ENCODE peak calls at places on chromosomes 7 and 10, in six cellular contexts. A, T, E, Y, I and O are unnamed samples. For H3K4me1, the result is how much of the 10 kb centered on the place peaks cover.

GRCh38 chr7:39948375-39948774 is 1.7 kb upstream of the CDK13 start:
- DNase-seq in A (no peak), T (no peak), E (no peak), Y (peak), I (no peak), O (no peak)

GRCh38 chr7:143882020-143882610 is 19.9 kb downstream of the TCAF1 start:
- DNase-seq in A (peak), T (no peak), E (no peak), Y (peak), I (peak), O (peak)

GRCh38 chr7:151174246-151175046 is 7.0 kb upstream of the GBX1 start:
- DNase-seq in A (no peak), T (no peak), E (no peak), Y (peak), I (peak), O (no peak)

GRCh38 chr7:106768324-106768751 is 96.7 kb upstream of the PIK3CG start:
- DNase-seq in A (no peak), T (no peak), E (peak), Y (no peak), I (no peak), O (no peak)

GRCh38 chr10:87094373-87095240 is at the start of the genes GLUD1 and SHLD2:
- DNase-seq in A (peak), T (peak), E (peak), Y (peak), I (peak), O (peak)

GRCh38 chr7:147779949-147780348 is 810.6 kb upstream of the C7orf33 start:
- DNase-seq in A (no peak), T (no peak), E (no peak), Y (no peak), I (no peak), O (no peak)

GRCh38 chr7:139914306-139914747 is 85.3 kb downstream of the TBXAS1 start:
- DNase-seq in A (no peak), T (no peak), E (no peak), Y (peak), I (no peak), O (no peak)

GRCh38 chr7:142584765-142585164 is 164.5 kb upstream of the PRSS1 start:
- DNase-seq in A (no peak), T (peak), E (no peak), Y (peak), I (no peak), O (no peak)

GRCh38 chr7:604038-604883 is 84.6 kb upstream of the PDGFA start:
- DNase-seq in A (no peak), T (no peak), E (peak), Y (peak), I (peak), O (peak)

GRCh38 chr7:101993311-101993710 is 175.9 kb downstream of the CUX1 start:
- DNase-seq in A (no peak), T (no peak), E (no peak), Y (no peak), I (no peak), O (no peak)

GRCh38 chr7:115015619-115016018 is 93.7 kb downstream of the MDFIC start:
- DNase-seq in A (no peak), T (no peak), E (no peak), Y (peak), I (no peak), O (no peak)

GRCh38 chr7:76259124-76260086 is 43.1 kb upstream of the HSPB1 start:
- DNase-seq in A (peak), T (no peak), E (no peak), Y (no peak), I (no peak), O (no peak)

GRCh38 chr7:101217388-101218235 is at the start of the genes PLOD3 and ZNHIT1:
- DNase-seq in A (peak), T (peak), E (peak), Y (peak), I (peak), O (peak)

GRCh38 chr10:103480521-103480920 is 1.5 kb upstream of the CALHM3 start:
- DNase-seq in A (no peak), T (no peak), E (no peak), Y (peak), I (peak), O (no peak)

GRCh38 chr10:89119651-89120050 is 87.5 kb downstream of the CH25H start:
- DNase-seq in A (no peak), T (no peak), E (no peak), Y (no peak), I (no peak), O (no peak)

GRCh38 chr7:43764039-43764789 is 5.7 kb downstream of the BLVRA start:
- DNase-seq in A (no peak), T (peak), E (no peak), Y (peak), I (no peak), O (peak)

GRCh38 chr10:73937333-73938020 is 26.5 kb downstream of the PLAU start:
- DNase-seq in A (no peak), T (no peak), E (no peak), Y (peak), I (peak), O (peak)

GRCh38 chr10:44161196-44161595 is 223.7 kb downstream of the CXCL12 start:
- DNase-seq in A (no peak), T (no peak), E (no peak), Y (no peak), I (no peak), O (no peak)

GRCh38 chr7:108080094-108080656 is 50.0 kb downstream of the LAMB4 start:
- DNase-seq in A (no peak), T (no peak), E (no peak), Y (peak), I (no peak), O (no peak)

GRCh38 chr10:130567436-130567835 is 431.2 kb downstream of the GLRX3 start:
- DNase-seq in A (no peak), T (no peak), E (no peak), Y (no peak), I (no peak), O (no peak)
- H3K4me1 ChIP-seq in A (under half), T (under half), E (under half), Y (under half), I (under half), O (under half)

GRCh38 chr7:105268056-105268455 is 120.7 kb downstream of the SRPK2 start:
- DNase-seq in A (no peak), T (peak), E (no peak), Y (peak), I (no peak), O (no peak)
- TF ChIP-seq CTCF in A (no peak), T (no peak), E (no peak), Y (no peak), I (peak), O (peak)

GRCh38 chr10:76553231-76553630 is 1084.4 kb downstream of the KCNMA1 start:
- DNase-seq in A (no peak), T (no peak), E (no peak), Y (no peak), I (no peak), O (no peak)
- H3K4me1 ChIP-seq in A (under half), T (under half), E (under half), Y (half or more), I (under half), O (under half)

DNA sequence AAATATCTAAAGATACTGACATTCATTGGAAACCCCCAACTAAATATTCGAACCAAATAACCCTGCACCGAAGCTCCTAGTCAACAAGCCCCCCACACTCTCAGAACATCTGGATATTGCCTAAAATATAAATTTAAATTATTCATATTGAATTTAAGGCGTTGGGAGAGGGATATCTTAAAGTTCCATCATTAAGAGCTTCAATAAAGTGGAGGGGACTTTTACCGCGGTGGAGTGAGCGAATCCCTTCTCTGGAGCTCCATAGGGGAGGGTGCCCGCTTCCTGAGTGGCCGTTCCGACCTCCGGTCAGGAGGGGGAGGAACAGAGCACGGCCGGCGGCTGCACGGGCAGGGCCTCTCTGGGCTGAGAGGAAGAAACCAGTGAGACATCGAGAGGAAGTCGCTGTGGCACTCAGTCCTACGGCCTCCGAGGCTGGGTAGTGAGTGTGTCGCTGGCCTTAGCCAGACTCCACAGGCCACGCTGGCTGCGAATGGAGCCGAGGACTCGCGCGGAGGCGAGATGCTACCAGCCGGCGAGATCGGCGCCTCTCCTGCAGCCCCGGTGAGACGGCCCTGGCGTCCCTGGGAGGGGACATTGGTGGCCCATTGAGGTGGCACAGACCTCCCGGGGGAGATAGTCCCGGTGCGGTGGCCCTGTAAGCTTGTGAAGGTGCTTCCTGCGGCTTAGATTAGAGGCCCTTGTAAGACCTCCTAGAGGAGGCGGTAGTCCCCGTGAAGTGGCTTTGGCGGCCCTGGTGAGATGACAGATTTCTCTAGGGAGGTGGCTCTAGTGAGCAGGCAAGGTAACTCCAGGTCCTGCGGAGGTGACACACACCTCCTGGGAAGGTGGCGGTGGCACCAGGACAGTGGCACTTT is at the start of gene RINT1:
- DNase-seq in A (peak), T (peak), E (peak), Y (peak), I (peak), O (peak)
- TF ChIP-seq CTCF in A (peak), T (peak), E (peak), Y (peak), I (peak), O (peak)

GRCh38 chr7:129774871-129775694 is 163.6 kb downstream of the NRF1 start:
- DNase-seq in A (no peak), T (no peak), E (no peak), Y (no peak), I (no peak), O (no peak)

GRCh38 chr7:129775695-129776396 is 164.3 kb downstream of the NRF1 start:
- DNase-seq in A (no peak), T (no peak), E (no peak), Y (no peak), I (no peak), O (no peak)

GRCh38 chr7:129773328-129773731 is 161.8 kb downstream of the NRF1 start:
- DNase-seq in A (no peak), T (no peak), E (no peak), Y (no peak), I (no peak), O (no peak)

GRCh38 chr7:129773871-129774270 is 162.4 kb downstream of the NRF1 start:
- DNase-seq in A (no peak), T (no peak), E (no peak), Y (no peak), I (no peak), O (no peak)

DNA sequence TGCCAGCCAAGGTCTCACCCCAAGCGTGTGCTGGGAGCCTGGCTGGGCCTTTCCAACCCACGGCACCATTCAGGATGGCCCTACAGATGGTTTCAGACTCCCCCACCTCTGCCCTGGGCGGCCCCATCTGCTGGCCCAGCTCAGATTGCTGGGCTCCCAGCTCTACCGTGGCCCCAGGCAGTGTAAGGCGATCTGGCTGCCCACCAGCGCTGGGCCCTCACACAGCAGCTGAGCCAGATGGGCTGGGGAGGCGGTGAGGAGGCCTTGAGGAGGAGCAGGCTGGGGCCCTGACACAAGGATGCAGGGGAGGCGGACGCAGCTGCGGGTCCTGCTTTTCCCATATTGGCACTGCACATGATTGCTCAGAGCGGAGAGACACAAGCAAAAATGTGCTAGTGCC is 162.8 kb downstream of the NRF1 start:
- DNase-seq in A (peak), T (no peak), E (no peak), Y (no peak), I (no peak), O (no peak)
- H3K4me1 ChIP-seq in A (under half), T (under half), E (under half), Y (under half), I (under half), O (under half)

DNA sequence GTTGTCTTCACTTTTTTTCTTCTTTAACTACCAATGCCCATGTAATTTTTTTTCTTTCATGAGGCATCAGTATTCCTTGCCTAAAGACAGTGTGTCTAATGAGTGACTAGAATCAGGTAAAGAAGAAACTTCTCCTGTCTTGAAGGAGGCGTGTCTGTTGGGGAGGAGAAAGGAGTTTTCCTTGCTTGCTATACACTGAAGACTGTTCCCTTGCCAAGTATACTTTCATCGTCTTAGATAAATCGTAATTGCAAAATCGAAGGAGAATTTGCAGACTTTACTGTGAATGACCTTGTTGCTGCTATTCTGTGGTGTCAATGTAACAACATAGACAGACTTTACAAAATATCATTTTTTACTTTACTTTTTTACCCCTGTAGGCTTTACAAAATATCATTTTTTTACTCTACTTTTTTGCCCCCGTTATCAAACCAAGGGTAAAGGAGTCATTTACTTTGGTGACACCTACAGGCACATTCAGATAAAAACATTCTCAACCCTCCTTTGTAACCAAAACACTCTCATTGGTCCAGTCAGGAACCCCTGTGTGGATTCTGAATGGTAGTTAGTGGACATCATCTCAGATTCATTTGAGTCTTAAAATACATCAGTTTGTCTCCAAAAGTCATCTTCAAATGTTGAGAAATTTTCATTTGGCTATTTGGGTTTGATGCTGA is 232.4 kb downstream of the AHR start:
- DNase-seq in A (no peak), T (peak), E (peak), Y (peak), I (no peak), O (no peak)
- TF ChIP-seq CTCF in A (peak), T (no peak), E (peak), Y (peak), I (peak), O (peak)